ENCODE peak calls at places on chromosomes 7 and 10, in ten cellular contexts. W, Z, C, N, V, I, Q, L, P and O are unnamed samples.

GRCh38 chr10:102802920-102803534 is 34.2 kb downstream of the CYP17A1 start:
- DNase-seq in W (peak; percentile 96), Z (peak; percentile 65), C (peak; percentile 49), N (no peak), V (peak; percentile 86), I (no peak), Q (no peak), L (no peak), P (no peak), O (no peak)

GRCh38 chr7:94511763-94512162 is 2.2 kb downstream of the CASD1 start:
- DNase-seq in W (peak; percentile 25), Z (no peak), C (no peak), N (no peak), V (no peak), I (no peak), Q (no peak), L (no peak), P (no peak), O (no peak)

GRCh38 chr7:28908775-28909174 is 49.4 kb downstream of the TRIL start:
- DNase-seq in W (no peak), Z (no peak), C (no peak), N (no peak), V (no peak), I (no peak), Q (no peak), L (no peak), P (no peak), O (no peak)

GRCh38 chr10:126225672-126226007 is 162.6 kb downstream of the ADAM12 start:
- DNase-seq in W (no peak), Z (no peak), C (no peak), N (no peak), V (no peak), I (no peak), Q (no peak), L (no peak), P (peak; percentile 57), O (no peak)

GRCh38 chr10:119211176-119211575 is 3.8 kb downstream of the GRK5 start:
- DNase-seq in W (peak; percentile 73), Z (no peak), C (no peak), N (no peak), V (no peak), I (no peak), Q (no peak), L (no peak), P (no peak), O (no peak)

GRCh38 chr10:11578802-11579255 is 32.6 kb downstream of the USP6NL start:
- DNase-seq in W (no peak), Z (no peak), C (no peak), N (no peak), V (no peak), I (no peak), Q (no peak), L (no peak), P (no peak), O (no peak)

GRCh38 chr7:1567082-1567771 is 2.6 kb downstream of the PSMG3 start:
- DNase-seq in W (peak; percentile 83), Z (no peak), C (no peak), N (peak; percentile 71), V (no peak), I (no peak), Q (peak; percentile 80), L (no peak), P (no peak), O (no peak)

GRCh38 chr10:103697787-103698186 is 157.6 kb downstream of the SH3PXD2A start:
- DNase-seq in W (no peak), Z (no peak), C (no peak), N (no peak), V (no peak), I (no peak), Q (no peak), L (no peak), P (no peak), O (no peak)

GRCh38 chr10:68082815-68083395 is 7.8 kb upstream of the HERC4 start:
- DNase-seq in W (no peak), Z (no peak), C (no peak), N (no peak), V (no peak), I (no peak), Q (no peak), L (no peak), P (no peak), O (no peak)

GRCh38 chr10:95133016-95133752 is 60.9 kb upstream of the ACSM6 start:
- DNase-seq in W (peak; percentile 43), Z (peak; percentile 59), C (peak; percentile 30), N (peak; percentile 82), V (peak; percentile 73), I (peak; percentile 71), Q (peak; percentile 60), L (peak; percentile 69), P (no peak), O (peak; percentile 81)

GRCh38 chr7:108299251-108300014 is 156.8 kb downstream of the NRCAM start:
- DNase-seq in W (peak; percentile 82), Z (no peak), C (no peak), N (no peak), V (no peak), I (no peak), Q (no peak), L (no peak), P (no peak), O (no peak)

GRCh38 chr7:108293190-108293612 is 163.0 kb downstream of the NRCAM start:
- DNase-seq in W (peak; percentile 33), Z (no peak), C (no peak), N (no peak), V (no peak), I (no peak), Q (no peak), L (no peak), P (no peak), O (no peak)

GRCh38 chr7:108294595-108294994 is 161.6 kb downstream of the NRCAM start:
- DNase-seq in W (no peak), Z (no peak), C (no peak), N (no peak), V (no peak), I (no peak), Q (no peak), L (no peak), P (no peak), O (peak; percentile 56)

GRCh38 chr7:108292541-108292940 is 162.4 kb upstream of the LAMB4 start:
- DNase-seq in W (no peak), Z (no peak), C (no peak), N (no peak), V (no peak), I (no peak), Q (no peak), L (no peak), P (no peak), O (no peak)

GRCh38 chr7:108296911-108297310 is 159.3 kb downstream of the NRCAM start:
- DNase-seq in W (peak; percentile 37), Z (no peak), C (no peak), N (no peak), V (no peak), I (no peak), Q (no peak), L (no peak), P (no peak), O (no peak)
- H3K4me1 ChIP-seq in W (peaks cover 18% of the 10 kb centered on the region), Z (no peaks in the 10 kb centered on the region), C (no peaks in the 10 kb centered on the region), N (no peaks in the 10 kb centered on the region), V (no peaks in the 10 kb centered on the region), I (no peaks in the 10 kb centered on the region), Q (no peaks in the 10 kb centered on the region), L (no peaks in the 10 kb centered on the region), P (no peaks in the 10 kb centered on the region), O (peaks cover 75% of the 10 kb centered on the region)

GRCh38 chr10:98487692-98488091 is 41.0 kb upstream of the HPS1 start:
- DNase-seq in W (no peak), Z (no peak), C (no peak), N (peak; percentile 8), V (no peak), I (no peak), Q (no peak), L (no peak), P (no peak), O (no peak)
- TF ChIP-seq CTCF in W (no peak), Z (no peak), C (no peak), N (peak; percentile 12), V (no peak), I (no peak), Q (no peak), L (no peak), P (no peak), O (no peak)

DNA sequence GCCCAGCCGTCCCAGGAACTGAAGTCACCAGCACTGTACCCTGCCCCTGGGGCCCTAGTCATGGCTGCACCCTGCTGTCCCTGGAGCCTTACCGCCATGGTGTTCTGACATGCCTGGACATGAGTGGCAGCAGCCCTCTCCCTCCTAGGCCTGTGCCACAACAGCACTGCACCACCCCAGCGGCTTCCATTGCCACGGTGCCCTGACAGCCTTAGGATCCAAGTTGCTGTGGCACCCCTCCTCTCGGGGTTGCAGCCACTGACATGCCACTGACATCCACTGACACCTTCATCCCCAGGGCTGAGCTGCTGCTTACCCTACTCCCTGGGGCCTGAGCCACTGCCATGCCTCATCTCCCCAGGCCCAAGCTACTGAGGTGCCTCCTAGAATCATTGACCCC is 39.6 kb upstream of the SHH start:
- DNase-seq in W (no peak), Z (no peak), C (no peak), N (no peak), V (peak; percentile 44), I (no peak), Q (no peak), L (no peak), P (no peak), O (no peak)
- H3K27me3 ChIP-seq in W (peaks cover 3% of the 10 kb centered on the region), Z (peaks cover 9% of the 10 kb centered on the region), C (no peaks in the 10 kb centered on the region), N (no peaks in the 10 kb centered on the region), V (peaks cover 22% of the 10 kb centered on the region), I (no peaks in the 10 kb centered on the region), Q (no peaks in the 10 kb centered on the region), L (peaks cover 8% of the 10 kb centered on the region), P (no peaks in the 10 kb centered on the region), O (no peaks in the 10 kb centered on the region)

DNA sequence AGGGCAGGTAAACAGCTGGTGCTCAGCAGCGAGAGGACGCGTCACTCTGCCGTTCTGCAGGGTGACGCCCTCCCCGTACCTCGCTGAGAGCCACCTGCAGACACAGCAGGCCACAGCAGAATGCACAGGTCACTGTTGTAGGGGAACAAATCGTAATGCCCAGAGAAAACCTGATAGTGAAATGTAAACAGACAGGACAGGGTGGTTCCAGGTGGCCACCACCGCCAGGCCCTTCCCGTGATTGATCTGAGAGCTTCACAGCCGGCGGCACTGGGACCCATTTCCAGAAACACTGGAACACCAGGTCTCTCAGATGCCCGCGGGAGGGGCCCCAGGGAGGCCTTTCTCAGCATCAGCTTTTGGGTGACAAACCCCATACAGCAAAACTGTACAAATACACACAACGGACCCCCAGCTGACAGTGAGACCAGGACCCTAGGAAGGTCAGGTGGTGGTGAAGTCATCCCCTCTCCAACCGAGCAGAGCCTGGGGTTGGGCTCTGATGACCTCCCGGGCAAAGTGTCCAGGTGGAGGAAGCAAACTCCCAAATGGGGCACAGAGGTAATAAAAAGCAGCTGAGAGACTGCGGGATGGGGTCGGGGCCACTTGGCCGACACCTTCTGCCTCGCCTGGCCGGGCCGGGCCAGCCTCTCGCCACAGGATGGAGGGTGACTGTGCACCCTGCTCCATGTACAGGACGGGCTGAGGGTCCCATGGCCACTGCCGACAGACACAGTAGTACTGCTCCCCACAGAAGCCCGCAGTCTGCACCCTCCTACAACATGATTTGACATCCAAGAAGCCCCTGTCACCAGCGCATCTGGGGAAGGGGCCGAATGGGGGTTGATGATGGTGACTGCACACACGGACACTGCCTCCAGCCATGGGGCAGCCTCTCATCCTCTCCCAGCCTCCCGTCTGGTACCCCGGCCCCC is 4.6 kb downstream of the BHLHA15 start:
- DNase-seq in W (no peak), Z (no peak), C (no peak), N (no peak), V (peak; percentile 56), I (no peak), Q (no peak), L (no peak), P (peak; percentile 20), O (no peak)
- H3K4me1 ChIP-seq in W (peaks cover 5% of the 10 kb centered on the region), Z (no peaks in the 10 kb centered on the region), C (no peaks in the 10 kb centered on the region), N (peaks cover 3% of the 10 kb centered on the region), V (peaks cover 6% of the 10 kb centered on the region), I (peaks cover 5% of the 10 kb centered on the region), Q (peaks cover 3% of the 10 kb centered on the region), L (no peaks in the 10 kb centered on the region), P (no peaks in the 10 kb centered on the region), O (no peaks in the 10 kb centered on the region)